ENCODE peak calls at places on chromosome 2, in nine cellular contexts. C, B, O, U, R, I, F, Z and S are unnamed samples.

GRCh38 chr2:1366546-1367134 is 46.6 kb upstream of the TPO start:
- DNase-seq in F (no peak), I (peak; percentile 10), R (no peak), C (peak; percentile 18), U (no peak), O (no peak), B (peak; percentile 92), Z (no peak), S (peak; percentile 100)

GRCh38 chr2:129768485-129769258 is 210.8 kb upstream of the RAB6C start:
- DNase-seq in U (no peak), R (no peak), O (no peak), C (no peak), I (no peak), Z (no peak), B (no peak), F (no peak), S (no peak)

GRCh38 chr2:42223822-42224268 is 54.7 kb downstream of the EML4 start:
- DNase-seq in O (no peak), C (no peak), B (no peak), U (no peak), R (peak; percentile 35), F (no peak), Z (no peak), I (no peak), S (no peak)

GRCh38 chr2:98258906-98259305 is 87.3 kb upstream of the CNGA3 start:
- DNase-seq in U (no peak), Z (no peak), F (no peak), B (no peak), C (no peak), O (no peak), I (no peak), R (no peak), S (no peak)

GRCh38 chr2:120768112-120769048 is 32.7 kb downstream of the GLI2 start:
- DNase-seq in F (peak; percentile 65), O (no peak), C (no peak), B (no peak), R (no peak), Z (no peak), I (no peak), U (no peak), S (no peak)

GRCh38 chr2:214536625-214537024 is 125.8 kb downstream of the VWC2L start:
- DNase-seq in B (no peak), F (no peak), C (no peak), U (no peak), Z (no peak), O (no peak), R (no peak), I (no peak), S (no peak)

GRCh38 chr2:12883911-12884310 is 167.2 kb downstream of the TRIB2 start:
- DNase-seq in U (no peak), O (no peak), I (no peak), F (no peak), Z (no peak), C (no peak), R (peak; percentile 30), B (no peak), S (no peak)

GRCh38 chr2:233700028-233700635 is 7.4 kb downstream of the UGT1A6 start:
- DNase-seq in Z (peak; percentile 44), C (no peak), O (peak; percentile 23), F (no peak), R (peak; percentile 53), U (peak; percentile 74), I (no peak), B (no peak), S (no peak)

GRCh38 chr2:17959833-17960232 is 81.4 kb downstream of the KCNS3 start:
- DNase-seq in F (no peak), R (no peak), U (no peak), B (no peak), C (no peak), I (no peak), O (no peak), Z (no peak), S (no peak)

GRCh38 chr2:24793752-24794477 is 690 bp downstream of the CENPO start:
- DNase-seq in R (no peak), U (no peak), C (no peak), I (peak; percentile 24), F (no peak), O (peak; percentile 75), B (peak; percentile 90), Z (no peak), S (peak; percentile 47)

GRCh38 chr2:195842932-195843331 is 185.9 kb downstream of the SLC39A10 start:
- DNase-seq in R (no peak), O (no peak), B (no peak), C (no peak), Z (no peak), I (no peak), F (no peak), U (no peak), S (no peak)

GRCh38 chr2:133434962-133435668 is 133.1 kb downstream of the NCKAP5 start:
- DNase-seq in O (no peak), I (no peak), R (peak; percentile 75), C (peak; percentile 70), B (peak; percentile 8), F (no peak), U (no peak), Z (peak; percentile 62), S (peak; percentile 84)

GRCh38 chr2:85421706-85422457 is 3.4 kb downstream of the SH2D6 start:
- DNase-seq in F (no peak), C (no peak), B (peak; percentile 40), Z (no peak), R (no peak), O (no peak), I (no peak), U (peak; percentile 59), S (no peak)

GRCh38 chr2:183284606-183285005 is 160.4 kb downstream of the NUP35 start:
- DNase-seq in Z (no peak), I (no peak), F (no peak), R (peak; percentile 68), C (no peak), O (no peak), B (no peak), U (no peak), S (no peak)

GRCh38 chr2:43105586-43106562 is 120.5 kb downstream of the ZFP36L2 start:
- DNase-seq in F (peak; percentile 80), R (peak; percentile 63), B (no peak), U (peak; percentile 40), Z (peak; percentile 33), I (no peak), O (peak; percentile 44), C (no peak), S (no peak)

GRCh38 chr2:30769891-30770462 is 37.3 kb downstream of the CAPN13 start:
- DNase-seq in F (peak; percentile 71), R (no peak), I (no peak), Z (no peak), B (no peak), O (no peak), U (peak; percentile 21), C (no peak), S (no peak)

GRCh38 chr2:101830555-101830954 is 133.0 kb downstream of the MAP4K4 start:
- DNase-seq in U (no peak), C (no peak), R (peak; percentile 94), I (peak; percentile 31), F (no peak), Z (peak; percentile 15), B (no peak), O (no peak), S (no peak)

GRCh38 chr2:29040552-29040951 is 33.8 kb downstream of the PCARE start:
- DNase-seq in R (no peak), U (no peak), I (no peak), O (no peak), C (no peak), B (no peak), F (no peak), Z (no peak), S (no peak)

GRCh38 chr2:171531836-171532450 is 9.7 kb downstream of the CYBRD1 start:
- DNase-seq in U (no peak), I (no peak), F (no peak), R (no peak), Z (no peak), C (no peak), B (no peak), O (no peak), S (no peak)

GRCh38 chr2:239724194-239724849 is 300.8 kb downstream of the NDUFA10 start:
- DNase-seq in I (no peak), Z (no peak), B (peak; percentile 80), O (no peak), C (no peak), R (no peak), U (peak; percentile 16), F (peak; percentile 64), S (no peak)

GRCh38 chr2:168120730-168121129 is 126.7 kb downstream of the STK39 start:
- DNase-seq in U (no peak), R (no peak), F (no peak), I (no peak), O (no peak), B (no peak), C (no peak), Z (no peak), S (peak; percentile 74)

GRCh38 chr2:241813080-241813805 is 4.2 kb downstream of the NEU4 start:
- DNase-seq in I (no peak), O (no peak), Z (no peak), F (peak; percentile 80), U (no peak), C (no peak), R (no peak), B (no peak), S (no peak)

GRCh38 chr2:241112592-241112991 is 10.5 kb upstream of the MTERF4 start:
- DNase-seq in R (no peak), O (no peak), I (peak; percentile 49), F (no peak), Z (no peak), B (no peak), U (no peak), C (no peak), S (no peak)

GRCh38 chr2:223264541-223265171 is 212.7 kb downstream of the KCNE4 start:
- DNase-seq in R (no peak), C (no peak), Z (no peak), I (no peak), B (peak; percentile 12), U (no peak), F (no peak), O (peak; percentile 5), S (no peak)

GRCh38 chr2:42340045-42340937 is 20.7 kb downstream of the COX7A2L start:
- DNase-seq in I (no peak), F (no peak), R (no peak), O (no peak), B (no peak), U (no peak), C (no peak), Z (no peak), S (no peak)

GRCh38 chr2:218892693-218893348 is 12.2 kb downstream of the WNT10A start:
- DNase-seq in F (peak; percentile 87), O (peak; percentile 78), Z (peak; percentile 86), U (peak; percentile 81), I (peak; percentile 86), R (peak; percentile 37), C (peak; percentile 65), B (peak; percentile 89), S (peak; percentile 73)

GRCh38 chr2:234496835-234497591 is at the start of gene ARL4C:
- DNase-seq in F (peak; percentile 90), R (peak; percentile 62), O (peak; percentile 78), Z (peak; percentile 43), C (peak; percentile 50), I (peak; percentile 62), B (peak; percentile 83), U (peak; percentile 71), S (peak; percentile 76)

GRCh38 chr2:170396799-170397459 is 219.0 kb downstream of the MYO3B start:
- DNase-seq in U (no peak), B (peak; percentile 11), R (peak; percentile 45), I (no peak), C (no peak), O (peak; percentile 30), F (no peak), Z (no peak), S (peak; percentile 17)